ENCODE peak calls at places on chromosomes 13 and 19, in eight cellular contexts. One of them, this sample, is unnamed.
A peak's percentile ranks its signal among the peaks of the same experiment; 100 is the strongest.

GRCh38 chr19:31349160-31349881 is at the start of gene TSHZ3:
- DNase-seq in NCI-H1105: peak; percentile 73
- DNase-seq in Ammon's horn: peak; percentile 65
- DNase-seq in hepatic stellate cell: peak; percentile 66
- DNase-seq in B cell: peak; percentile 56
- DNase-seq in fibroblast of mammary gland: peak; percentile 91
- DNase-seq in germinal center: no peak
- DNase-seq in NCI-H2107: no peak
- DNase-seq in this sample: peak; percentile 86

GRCh38 chr13:97802213-97802612 is 151.3 kb upstream of the IPO5 start:
- DNase-seq in NCI-H1105: no peak
- DNase-seq in Ammon's horn: no peak
- DNase-seq in hepatic stellate cell: no peak
- DNase-seq in B cell: no peak
- DNase-seq in fibroblast of mammary gland: peak; percentile 33
- DNase-seq in germinal center: no peak
- DNase-seq in NCI-H2107: no peak
- DNase-seq in this sample: no peak

GRCh38 chr19:18464646-18465045 is 26.7 kb upstream of the ISYNA1 start:
- DNase-seq in NCI-H1105: peak; percentile 74
- DNase-seq in Ammon's horn: peak; percentile 96
- DNase-seq in hepatic stellate cell: peak; percentile 94
- DNase-seq in B cell: no peak
- DNase-seq in fibroblast of mammary gland: peak; percentile 92
- DNase-seq in germinal center: no peak
- DNase-seq in NCI-H2107: peak; percentile 68
- DNase-seq in this sample: peak; percentile 85

GRCh38 chr19:20999731-21000352 is 20.6 kb upstream of the ZNF430 start:
- DNase-seq in NCI-H1105: peak; percentile 80
- DNase-seq in Ammon's horn: peak; percentile 97
- DNase-seq in hepatic stellate cell: peak; percentile 84
- DNase-seq in B cell: peak; percentile 87
- DNase-seq in fibroblast of mammary gland: peak; percentile 92
- DNase-seq in germinal center: peak; percentile 99
- DNase-seq in NCI-H2107: peak; percentile 93
- DNase-seq in this sample: no peak

GRCh38 chr19:45030825-45031224 is 8.0 kb upstream of the CLASRP start:
- DNase-seq in NCI-H1105: no peak
- DNase-seq in Ammon's horn: no peak
- DNase-seq in hepatic stellate cell: no peak
- DNase-seq in B cell: no peak
- DNase-seq in fibroblast of mammary gland: no peak
- DNase-seq in germinal center: no peak
- DNase-seq in NCI-H2107: no peak
- DNase-seq in this sample: no peak

GRCh38 chr13:45340422-45341033 is 455 bp downstream of the TPT1 start:
- DNase-seq in NCI-H1105: peak; percentile 58
- DNase-seq in Ammon's horn: peak; percentile 86
- DNase-seq in hepatic stellate cell: peak; percentile 76
- DNase-seq in B cell: peak; percentile 72
- DNase-seq in fibroblast of mammary gland: peak; percentile 91
- DNase-seq in germinal center: peak; percentile 77
- DNase-seq in NCI-H2107: peak; percentile 70
- DNase-seq in this sample: peak; percentile 90

GRCh38 chr13:55517312-55517711 is 1623.4 kb upstream of the PRR20A start:
- DNase-seq in NCI-H1105: no peak
- DNase-seq in Ammon's horn: no peak
- DNase-seq in hepatic stellate cell: no peak
- DNase-seq in B cell: no peak
- DNase-seq in fibroblast of mammary gland: no peak
- DNase-seq in germinal center: no peak
- DNase-seq in NCI-H2107: no peak
- DNase-seq in this sample: no peak

GRCh38 chr13:33494596-33495214 is 209.2 kb upstream of the STARD13 start:
- DNase-seq in NCI-H1105: no peak
- DNase-seq in Ammon's horn: no peak
- DNase-seq in hepatic stellate cell: peak; percentile 31
- DNase-seq in B cell: no peak
- DNase-seq in fibroblast of mammary gland: peak; percentile 90
- DNase-seq in germinal center: no peak
- DNase-seq in NCI-H2107: no peak
- DNase-seq in this sample: peak; percentile 93

GRCh38 chr19:17121736-17122293 is 46.2 kb downstream of the MYO9B start:
- DNase-seq in NCI-H1105: no peak
- DNase-seq in Ammon's horn: no peak
- DNase-seq in hepatic stellate cell: no peak
- DNase-seq in B cell: no peak
- DNase-seq in fibroblast of mammary gland: peak; percentile 70
- DNase-seq in germinal center: no peak
- DNase-seq in NCI-H2107: no peak
- DNase-seq in this sample: no peak

GRCh38 chr13:60331249-60332012 is 65.6 kb upstream of the TDRD3 start:
- DNase-seq in NCI-H1105: no peak
- DNase-seq in Ammon's horn: no peak
- DNase-seq in hepatic stellate cell: no peak
- DNase-seq in B cell: no peak
- DNase-seq in fibroblast of mammary gland: no peak
- DNase-seq in germinal center: no peak
- DNase-seq in NCI-H2107: no peak
- DNase-seq in this sample: no peak

GRCh38 chr13:37348916-37349653 is 243.6 kb upstream of the CSNK1A1L start:
- DNase-seq in NCI-H1105: no peak
- DNase-seq in Ammon's horn: no peak
- DNase-seq in hepatic stellate cell: no peak
- DNase-seq in B cell: no peak
- DNase-seq in fibroblast of mammary gland: no peak
- DNase-seq in germinal center: no peak
- DNase-seq in NCI-H2107: no peak
- DNase-seq in this sample: no peak

GRCh38 chr13:36428083-36428482 is 4.2 kb upstream of the CCNA1 start:
- DNase-seq in NCI-H1105: no peak
- DNase-seq in Ammon's horn: no peak
- DNase-seq in hepatic stellate cell: no peak
- DNase-seq in B cell: no peak
- DNase-seq in fibroblast of mammary gland: peak; percentile 53
- DNase-seq in germinal center: no peak
- DNase-seq in NCI-H2107: no peak
- DNase-seq in this sample: no peak

GRCh38 chr13:53338760-53339159 is 310.1 kb downstream of the OLFM4 start:
- DNase-seq in NCI-H1105: no peak
- DNase-seq in Ammon's horn: no peak
- DNase-seq in hepatic stellate cell: no peak
- DNase-seq in B cell: no peak
- DNase-seq in fibroblast of mammary gland: no peak
- DNase-seq in germinal center: no peak
- DNase-seq in NCI-H2107: no peak
- DNase-seq in this sample: no peak

GRCh38 chr19:38917921-38918491 is 6.0 kb upstream of the CCER2 start:
- DNase-seq in NCI-H1105: no peak
- DNase-seq in Ammon's horn: no peak
- DNase-seq in hepatic stellate cell: peak; percentile 49
- DNase-seq in B cell: no peak
- DNase-seq in fibroblast of mammary gland: peak; percentile 9
- DNase-seq in germinal center: no peak
- DNase-seq in NCI-H2107: no peak
- DNase-seq in this sample: no peak

GRCh38 chr13:75581874-75582640 is 32.5 kb downstream of the UCHL3 start:
- DNase-seq in NCI-H1105: no peak
- DNase-seq in Ammon's horn: no peak
- DNase-seq in hepatic stellate cell: no peak
- DNase-seq in B cell: no peak
- DNase-seq in fibroblast of mammary gland: no peak
- DNase-seq in germinal center: no peak
- DNase-seq in NCI-H2107: no peak
- DNase-seq in this sample: no peak

GRCh38 chr13:22517544-22517943 is 663.2 kb upstream of the SGCG start:
- DNase-seq in NCI-H1105: peak; percentile 51
- DNase-seq in Ammon's horn: no peak
- DNase-seq in hepatic stellate cell: no peak
- DNase-seq in B cell: no peak
- DNase-seq in fibroblast of mammary gland: no peak
- DNase-seq in germinal center: no peak
- DNase-seq in NCI-H2107: no peak
- DNase-seq in this sample: no peak

GRCh38 chr13:39515231-39515630 is 87.8 kb downstream of the LHFPL6 start:
- DNase-seq in NCI-H1105: no peak
- DNase-seq in Ammon's horn: no peak
- DNase-seq in hepatic stellate cell: no peak
- DNase-seq in B cell: no peak
- DNase-seq in fibroblast of mammary gland: no peak
- DNase-seq in germinal center: no peak
- DNase-seq in NCI-H2107: no peak
- DNase-seq in this sample: no peak

GRCh38 chr19:17620696-17621095 is 65.2 kb downstream of the COLGALT1 start:
- DNase-seq in NCI-H1105: no peak
- DNase-seq in Ammon's horn: no peak
- DNase-seq in hepatic stellate cell: no peak
- DNase-seq in B cell: no peak
- DNase-seq in fibroblast of mammary gland: no peak
- DNase-seq in germinal center: no peak
- DNase-seq in NCI-H2107: no peak
- DNase-seq in this sample: no peak

GRCh38 chr19:40089462-40089861 is 1.3 kb downstream of the ZNF780A start:
- DNase-seq in NCI-H1105: no peak
- DNase-seq in Ammon's horn: no peak
- DNase-seq in hepatic stellate cell: no peak
- DNase-seq in B cell: no peak
- DNase-seq in fibroblast of mammary gland: peak; percentile 73
- DNase-seq in germinal center: no peak
- DNase-seq in NCI-H2107: no peak
- DNase-seq in this sample: no peak

GRCh38 chr19:40228863-40229262 is 2.4 kb upstream of the CCNP start:
- DNase-seq in NCI-H1105: no peak
- DNase-seq in Ammon's horn: no peak
- DNase-seq in hepatic stellate cell: no peak
- DNase-seq in B cell: no peak
- DNase-seq in fibroblast of mammary gland: no peak
- DNase-seq in germinal center: no peak
- DNase-seq in NCI-H2107: no peak
- DNase-seq in this sample: no peak

This sample was measured in HCEC 1CT.